ENCODE peak calls at places on chromosomes 5 and 9, in four cellular contexts. U is stimulated activated naive CD8-positive, alpha-beta T cell treated with anti-CD3 and anti-CD28 coated beads, Interleukin-15, Interleukin-2, amounts not matched to agents 100 U/mL and 50 U/mL, for 24 hours; K is cardiac fibroblast; E is A172. R is an unnamed sample.
A peak's percentile ranks its signal among the peaks of the same experiment; 100 is the strongest.

GRCh38 chr5:51185985-51186384 is 197.3 kb upstream of the ISL1 start:
- DNase-seq in U (no peak), E (no peak), K (no peak), R (no peak)

GRCh38 chr9:93681316-93682154 is 105.2 kb downstream of the PHF2 start:
- DNase-seq in K (no peak), U (no peak), E (no peak), R (no peak)

GRCh38 chr5:138716456-138716924 is 36.7 kb upstream of the CTNNA1 start:
- DNase-seq in K (peak; percentile 27), E (peak; percentile 49), U (no peak), R (peak; percentile 39)

GRCh38 chr9:130349398-130349797 is 83.8 kb downstream of the HMCN2 start:
- DNase-seq in U (no peak), E (no peak), K (no peak), R (no peak)

GRCh38 chr5:89120719-89121118 is 237.7 kb upstream of the MEF2C start:
- DNase-seq in U (no peak), K (peak; percentile 46), E (no peak), R (no peak)

GRCh38 chr5:27702339-27702820 is 664.0 kb upstream of the CDH9 start:
- DNase-seq in U (no peak), K (peak; percentile 1), E (peak; percentile 52), R (peak; percentile 43)

GRCh38 chr5:78805-79149 is 13.2 kb upstream of the PLEKHG4B start:
- DNase-seq in K (no peak), E (no peak), U (no peak), R (no peak)

GRCh38 chr5:39533749-39534148 is 109.0 kb upstream of the DAB2 start:
- DNase-seq in E (no peak), K (no peak), U (no peak), R (no peak)

GRCh38 chr9:135214706-135215105 is 127.2 kb downstream of the OLFM1 start:
- DNase-seq in E (no peak), U (no peak), K (no peak), R (no peak)

GRCh38 chr5:155726267-155726666 is 600.7 kb upstream of the SGCD start:
- DNase-seq in U (no peak), E (no peak), K (peak; percentile 27), R (peak; percentile 2)

GRCh38 chr9:136525841-136526499 is 19.9 kb downstream of the NOTCH1 start:
- DNase-seq in E (peak; percentile 48), K (no peak), U (no peak), R (peak; percentile 29)

GRCh38 chr9:84953252-84953773 is 283.8 kb downstream of the NTRK2 start:
- DNase-seq in E (no peak), U (no peak), K (no peak), R (no peak)

GRCh38 chr5:1479581-1480188 is 34.4 kb upstream of the SLC6A3 start:
- DNase-seq in U (peak; percentile 67), E (no peak), K (peak; percentile 60), R (no peak)

GRCh38 chr9:115766495-115766894 is 387.1 kb upstream of the PAPPA start:
- DNase-seq in K (no peak), U (no peak), E (no peak), R (no peak)

GRCh38 chr9:109101810-109102209 is 17.9 kb downstream of the TMEM245 start:
- DNase-seq in U (no peak), K (peak; percentile 92), E (peak; percentile 90), R (peak; percentile 82)

GRCh38 chr9:133341369-133342082 is 5.5 kb upstream of the SURF6 start:
- DNase-seq in U (no peak), E (no peak), K (no peak), R (no peak)

GRCh38 chr5:3068401-3068800 is 316.9 kb upstream of the IRX2 start:
- DNase-seq in E (no peak), U (no peak), K (no peak), R (no peak)

R was measured in RPMI7951.